ENCODE peak calls at places on chromosomes 13 and 19, in five cellular contexts. One of them, this sample, is unnamed.

GRCh38 chr13:25169356-25169755 is 2.7 kb downstream of the AMER2 start:
- DNase-seq in WERI-Rb-1: no peak
- DNase-seq in AG08396: no peak
- DNase-seq in central memory CD8-positive, alpha-beta T cell: no peak
- DNase-seq in heart right ventricle: no peak
- DNase-seq in this sample: no peak

GRCh38 chr19:53365899-53366493 is 491 bp downstream of the ZNF525 start:
- DNase-seq in WERI-Rb-1: peak
- DNase-seq in central memory CD8-positive, alpha-beta T cell: no peak
- DNase-seq in heart right ventricle: no peak
- DNase-seq in AG08396: peak
- DNase-seq in this sample: no peak

GRCh38 chr19:58296086-58296485 is 9.1 kb upstream of the ERVK3-1 start:
- DNase-seq in central memory CD8-positive, alpha-beta T cell: no peak
- DNase-seq in AG08396: no peak
- DNase-seq in WERI-Rb-1: no peak
- DNase-seq in heart right ventricle: no peak
- DNase-seq in this sample: no peak

GRCh38 chr19:1651061-1651547 is 1.3 kb downstream of the TCF3 start:
- DNase-seq in WERI-Rb-1: no peak
- DNase-seq in AG08396: peak
- DNase-seq in heart right ventricle: no peak
- DNase-seq in central memory CD8-positive, alpha-beta T cell: peak
- DNase-seq in this sample: no peak

GRCh38 chr19:55578761-55579747 is 1.6 kb downstream of the ZNF579 start:
- DNase-seq in heart right ventricle: no peak
- DNase-seq in central memory CD8-positive, alpha-beta T cell: no peak
- DNase-seq in WERI-Rb-1: no peak
- DNase-seq in AG08396: no peak
- DNase-seq in this sample: no peak

GRCh38 chr13:25630327-25630726 is 258.6 kb downstream of the ATP8A2 start:
- DNase-seq in WERI-Rb-1: no peak
- DNase-seq in central memory CD8-positive, alpha-beta T cell: no peak
- DNase-seq in AG08396: no peak
- DNase-seq in heart right ventricle: no peak
- DNase-seq in this sample: no peak

GRCh38 chr13:44879452-44880058 is 109.7 kb downstream of the NUFIP1 start:
- DNase-seq in AG08396: peak
- DNase-seq in central memory CD8-positive, alpha-beta T cell: no peak
- DNase-seq in heart right ventricle: no peak
- DNase-seq in WERI-Rb-1: no peak
- DNase-seq in this sample: no peak

GRCh38 chr13:39531646-39532045 is 71.3 kb downstream of the LHFPL6 start:
- DNase-seq in AG08396: no peak
- DNase-seq in WERI-Rb-1: no peak
- DNase-seq in heart right ventricle: no peak
- DNase-seq in central memory CD8-positive, alpha-beta T cell: no peak
- DNase-seq in this sample: no peak

GRCh38 chr19:2274937-2275535 is 6.9 kb downstream of the PEAK3 start:
- DNase-seq in central memory CD8-positive, alpha-beta T cell: no peak
- DNase-seq in heart right ventricle: peak
- DNase-seq in AG08396: peak
- DNase-seq in WERI-Rb-1: peak
- DNase-seq in this sample: no peak